ENCODE peak calls at places on chromosomes 1 and 21, in seven cellular contexts. V, T, Z, A, N, L and E are unnamed samples. For H3K27me3, the result is how much of the 10 kb centered on the place peaks cover.

GRCh38 chr1:209076688-209077087 is 506.8 kb upstream of the CAMK1G start:
- DNase-seq in V (no peak), T (no peak), Z (no peak), A (no peak), N (no peak), L (no peak), E (peak)

GRCh38 chr21:30674312-30674711 is 31.6 kb downstream of the KRTAP20-3 start:
- DNase-seq in V (no peak), T (no peak), Z (no peak), A (no peak), N (no peak), L (no peak), E (no peak)

GRCh38 chr1:4046836-4047461 is 146.9 kb upstream of the C1orf174 start:
- DNase-seq in V (no peak), T (no peak), Z (no peak), A (no peak), N (no peak), L (no peak), E (peak)

GRCh38 chr1:8211620-8212442 is 106.1 kb upstream of the SLC45A1 start:
- DNase-seq in V (no peak), T (no peak), Z (peak), A (peak), N (peak), L (no peak), E (no peak)

GRCh38 chr1:22709227-22709626 is 1.4 kb upstream of the EPHB2 start:
- DNase-seq in V (no peak), T (no peak), Z (no peak), A (no peak), N (no peak), L (no peak), E (peak)

GRCh38 chr1:61839702-61840101 is 97.4 kb downstream of the PATJ start:
- DNase-seq in V (no peak), T (no peak), Z (no peak), A (no peak), N (peak), L (no peak), E (no peak)

GRCh38 chr1:10716840-10717239 is 79.6 kb downstream of the CASZ1 start:
- DNase-seq in V (peak), T (no peak), Z (no peak), A (no peak), N (no peak), L (no peak), E (no peak)

GRCh38 chr1:73576084-73576483 is 621.9 kb downstream of the LRRIQ3 start:
- DNase-seq in V (no peak), T (no peak), Z (no peak), A (no peak), N (no peak), L (no peak), E (no peak)

GRCh38 chr1:190619724-190620123 is 142.1 kb upstream of the BRINP3 start:
- DNase-seq in V (no peak), T (no peak), Z (no peak), A (no peak), N (no peak), L (no peak), E (no peak)

GRCh38 chr1:74222701-74223100 is 12.5 kb upstream of the TNNI3K start:
- DNase-seq in V (no peak), T (no peak), Z (no peak), A (no peak), N (no peak), L (no peak), E (no peak)

GRCh38 chr1:157956754-157957153 is 36.7 kb upstream of the KIRREL1 start:
- DNase-seq in V (no peak), T (no peak), Z (no peak), A (no peak), N (no peak), L (no peak), E (no peak)

GRCh38 chr1:157958280-157958679 is 35.2 kb upstream of the KIRREL1 start:
- DNase-seq in V (no peak), T (no peak), Z (no peak), A (no peak), N (no peak), L (no peak), E (no peak)

GRCh38 chr1:157955860-157956259 is 37.6 kb upstream of the KIRREL1 start:
- DNase-seq in V (no peak), T (no peak), Z (no peak), A (peak), N (no peak), L (no peak), E (no peak)

GRCh38 chr1:157952601-157953000 is 40.8 kb upstream of the KIRREL1 start:
- DNase-seq in V (no peak), T (no peak), Z (no peak), A (no peak), N (no peak), L (no peak), E (no peak)

GRCh38 chr1:157955269-157955668 is 38.2 kb upstream of the KIRREL1 start:
- DNase-seq in V (no peak), T (no peak), Z (no peak), A (no peak), N (no peak), L (no peak), E (no peak)
- H3K27me3 ChIP-seq in V (under half), T (under half), Z (under half), A (under half), N (half or more), L (under half), E (under half)

GRCh38 chr1:46516140-46516539 is 26.5 kb downstream of the DMBX1 start:
- DNase-seq in V (no peak), T (no peak), Z (no peak), A (peak), N (no peak), L (no peak), E (no peak)

GRCh38 chr1:46515576-46515975 is 25.9 kb downstream of the DMBX1 start:
- DNase-seq in V (no peak), T (no peak), Z (no peak), A (peak), N (no peak), L (no peak), E (no peak)

GRCh38 chr1:46517932-46518498 is 28.4 kb downstream of the DMBX1 start:
- DNase-seq in V (no peak), T (no peak), Z (no peak), A (peak), N (no peak), L (no peak), E (no peak)

GRCh38 chr1:46517010-46517600 is 27.5 kb downstream of the DMBX1 start:
- DNase-seq in V (peak), T (no peak), Z (no peak), A (peak), N (peak), L (no peak), E (peak)

GRCh38 chr1:46516551-46516950 is 26.9 kb downstream of the DMBX1 start:
- DNase-seq in V (no peak), T (no peak), Z (no peak), A (peak), N (no peak), L (no peak), E (no peak)
- H3K27me3 ChIP-seq in V (under half), T (under half), Z (under half), A (under half), N (under half), L (under half), E (under half)

DNA sequence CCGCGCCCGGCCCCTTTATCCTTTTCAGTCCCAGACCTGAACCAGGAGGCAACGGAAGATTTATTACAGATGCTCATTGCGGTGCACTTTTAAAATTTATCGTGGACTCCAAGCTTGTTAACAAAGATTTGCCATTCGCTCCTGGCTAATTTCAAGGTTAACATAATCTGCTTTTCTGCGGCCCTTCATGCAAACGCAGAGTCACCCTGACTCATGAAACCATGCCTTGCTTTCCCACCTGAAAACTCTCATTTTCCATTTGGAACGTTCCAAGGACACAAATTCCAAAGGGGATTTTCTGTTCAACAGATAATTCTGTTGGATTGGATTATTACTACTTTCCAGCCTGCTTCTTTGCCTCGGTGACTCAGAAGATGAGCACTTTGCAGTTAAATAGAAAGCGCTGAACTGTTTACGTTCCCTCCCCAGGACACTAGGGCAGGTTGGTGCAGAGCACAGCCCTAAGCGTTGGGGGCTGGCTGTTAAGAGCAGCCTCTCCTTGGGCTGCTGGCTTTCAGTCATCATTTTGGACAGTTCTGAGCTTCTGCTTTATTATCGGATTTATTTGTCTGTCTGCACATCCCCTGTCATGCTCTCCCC is 51.1 kb downstream of the CD247 start:
- DNase-seq in V (no peak), T (no peak), Z (no peak), A (no peak), N (peak), L (no peak), E (peak)
- H3K27me3 ChIP-seq in V (under half), T (under half), Z (under half), A (under half), N (under half), L (under half), E (under half)

GRCh38 chr1:37306871-37307270 is 167.5 kb upstream of the ZC3H12A start:
- DNase-seq in V (no peak), T (no peak), Z (no peak), A (no peak), N (no peak), L (no peak), E (no peak)

GRCh38 chr1:37305108-37305507 is 169.3 kb upstream of the ZC3H12A start:
- DNase-seq in V (no peak), T (no peak), Z (no peak), A (no peak), N (no peak), L (no peak), E (no peak)

GRCh38 chr1:37306461-37306860 is 167.9 kb upstream of the ZC3H12A start:
- DNase-seq in V (no peak), T (no peak), Z (no peak), A (no peak), N (no peak), L (no peak), E (no peak)

GRCh38 chr1:37303884-37304574 is 170.4 kb upstream of the ZC3H12A start:
- DNase-seq in V (no peak), T (no peak), Z (no peak), A (no peak), N (no peak), L (no peak), E (no peak)

GRCh38 chr1:37305841-37306240 is 168.5 kb upstream of the ZC3H12A start:
- DNase-seq in V (no peak), T (no peak), Z (no peak), A (no peak), N (no peak), L (no peak), E (peak)
- H3K27me3 ChIP-seq in V (under half), T (half or more), Z (under half), A (under half), N (under half), L (under half), E (under half)

GRCh38 chr1:145961425-145962156 is 2.8 kb downstream of the ANKRD34A start:
- DNase-seq in V (peak), T (no peak), Z (no peak), A (peak), N (no peak), L (peak), E (peak)

GRCh38 chr1:145960468-145961108 is 2.8 kb upstream of the LIX1L start:
- DNase-seq in V (peak), T (no peak), Z (no peak), A (peak), N (no peak), L (peak), E (peak)

GRCh38 chr1:145959957-145960467 is 2.2 kb upstream of the LIX1L start:
- DNase-seq in V (no peak), T (no peak), Z (no peak), A (no peak), N (no peak), L (no peak), E (no peak)

GRCh38 chr1:145962157-145963102 is 1.9 kb downstream of the ANKRD34A start:
- DNase-seq in V (no peak), T (no peak), Z (no peak), A (no peak), N (no peak), L (peak), E (peak)

GRCh38 chr1:145961109-145961424 is 3.2 kb upstream of the LIX1L start:
- DNase-seq in V (no peak), T (no peak), Z (no peak), A (no peak), N (no peak), L (no peak), E (peak)
- H3K27me3 ChIP-seq in V (under half), T (under half), Z (under half), A (under half), N (under half), L (under half), E (half or more)

GRCh38 chr1:31198591-31198990 is 41.1 kb downstream of the NKAIN1 start:
- DNase-seq in V (no peak), T (no peak), Z (no peak), A (no peak), N (no peak), L (no peak), E (peak)
- H3K27me3 ChIP-seq in V (under half), T (under half), Z (under half), A (under half), N (under half), L (under half), E (under half)

GRCh38 chr1:6181347-6181770 is 1.2 kb upstream of the CHD5 start:
- DNase-seq in V (no peak), T (no peak), Z (no peak), A (no peak), N (no peak), L (no peak), E (peak)
- H3K27me3 ChIP-seq in V (half or more), T (half or more), Z (under half), A (under half), N (half or more), L (under half), E (under half)

DNA sequence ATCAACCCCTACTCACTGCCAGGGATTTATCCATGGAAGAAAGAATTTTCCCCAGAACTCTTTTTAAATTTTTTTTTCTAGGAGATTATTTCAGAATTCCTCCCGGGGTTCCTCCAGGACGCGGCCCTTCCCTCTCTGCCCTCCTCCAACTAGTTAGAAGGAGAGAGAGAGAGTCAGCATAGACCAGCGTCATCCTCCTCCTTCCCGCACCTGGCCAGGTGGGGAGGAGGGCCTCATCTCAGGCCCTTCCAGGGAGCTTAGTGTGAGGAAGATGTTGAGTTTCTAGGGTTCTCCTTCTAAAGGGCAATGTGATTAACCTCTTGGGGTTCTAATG is 63.6 kb downstream of the CDK18 start:
- DNase-seq in V (no peak), T (no peak), Z (no peak), A (no peak), N (no peak), L (no peak), E (peak)
- H3K27me3 ChIP-seq in V (half or more), T (half or more), Z (half or more), A (under half), N (half or more), L (under half), E (half or more)